ENCODE peak calls at places on chromosomes 4 and X, in four cellular contexts. Y is right atrium auricular region, P is Calu3, N is activated T-helper 1 cell treated with Interleukin-2 at 50 U/mL for 16 hours. S is an unnamed sample.

GRCh38 chrX:108072746-108073145 is 18.6 kb downstream of the PSMD10 start:
- DNase-seq in N (no peak), Y (no peak), P (no peak), S (no peak)

GRCh38 chr4:3157366-3157765 is 82.9 kb downstream of the HTT start:
- DNase-seq in P (no peak), N (no peak), Y (no peak), S (no peak)

GRCh38 chrX:14802943-14803710 is 69.7 kb downstream of the FANCB start:
- DNase-seq in P (no peak), N (no peak), Y (no peak), S (no peak)

GRCh38 chr4:5631352-5632042 is 76.9 kb downstream of the EVC2 start:
- DNase-seq in P (no peak), N (no peak), Y (no peak), S (no peak)

GRCh38 chrX:98379134-98379533 is 1495.4 kb downstream of the RPA4 start:
- DNase-seq in N (no peak), P (no peak), Y (no peak), S (no peak)

GRCh38 chr4:53576676-53577372 is 14.5 kb downstream of the LNX1 start:
- DNase-seq in Y (no peak), N (no peak), P (no peak), S (no peak)

GRCh38 chrX:151902813-151903591 is 9.7 kb upstream of the MAGEA4 start:
- DNase-seq in P (peak), N (no peak), Y (peak), S (peak)

GRCh38 chrX:30489323-30489722 is 88.2 kb downstream of the TASL start:
- DNase-seq in Y (no peak), N (no peak), P (peak), S (no peak)

GRCh38 chr4:10762541-10762940 is 78.0 kb upstream of the CLNK start:
- DNase-seq in N (no peak), P (no peak), Y (no peak), S (no peak)

GRCh38 chrX:106177982-106178321 is 9.8 kb downstream of the PWWP3B start:
- DNase-seq in N (no peak), Y (no peak), P (no peak), S (no peak)

GRCh38 chr4:108166441-108167315 is 2.1 kb downstream of the LEF1 start:
- DNase-seq in N (no peak), Y (no peak), P (no peak), S (no peak)

GRCh38 chrX:130158311-130158710 is 7.3 kb downstream of the AIFM1 start:
- DNase-seq in Y (no peak), N (no peak), P (no peak), S (no peak)

GRCh38 chrX:39414290-39414847 is 613.1 kb downstream of the MID1IP1 start:
- DNase-seq in Y (no peak), N (no peak), P (no peak), S (no peak)

GRCh38 chrX:139823806-139824205 is 109.0 kb downstream of the ATP11C start:
- DNase-seq in Y (no peak), N (no peak), P (no peak), S (no peak)

GRCh38 chr4:82261063-82261462 is 112.7 kb downstream of the HNRNPD start:
- DNase-seq in N (no peak), P (no peak), Y (no peak), S (no peak)

GRCh38 chrX:108090474-108091265 is 672 bp downstream of the PSMD10 start:
- DNase-seq in P (no peak), N (no peak), Y (no peak), S (no peak)

GRCh38 chr4:112652216-112652615 is 15.3 kb downstream of the LARP7 start:
- DNase-seq in N (no peak), P (no peak), Y (no peak), S (no peak)

GRCh38 chr4:20299515-20299914 is 47.8 kb downstream of the SLIT2 start:
- DNase-seq in Y (no peak), P (peak), N (no peak), S (no peak)

GRCh38 chr4:109947918-109948317 is 35.2 kb downstream of the EGF start:
- DNase-seq in P (no peak), N (no peak), Y (no peak), S (no peak)

GRCh38 chr4:138898282-138898681 is 117.3 kb upstream of the NOCT start:
- DNase-seq in N (no peak), Y (no peak), P (no peak), S (no peak)

GRCh38 chrX:362351-362750 is 24.4 kb downstream of the PPP2R3B start:
- DNase-seq in Y (no peak), N (no peak), P (no peak), S (no peak)

GRCh38 chrX:124747295-124747694 is 400.9 kb downstream of the SH2D1A start:
- DNase-seq in Y (no peak), N (no peak), P (no peak), S (no peak)

GRCh38 chrX:12026481-12026880 is 111.8 kb upstream of the FRMPD4 start:
- DNase-seq in N (no peak), Y (no peak), P (no peak), S (no peak)

GRCh38 chr4:3396611-3397010 is 45.2 kb upstream of the HGFAC start:
- DNase-seq in Y (no peak), P (no peak), N (no peak), S (no peak)

GRCh38 chr4:118398226-118399090 is 45.7 kb upstream of the PRSS12 start:
- DNase-seq in Y (no peak), N (no peak), P (no peak), S (no peak)

GRCh38 chrX:31832263-31832662 is 760.4 kb upstream of the FTHL17 start:
- DNase-seq in Y (no peak), N (no peak), P (no peak), S (no peak)

GRCh38 chr4:147518086-147518485 is 37.2 kb downstream of the EDNRA start:
- DNase-seq in Y (no peak), N (no peak), P (no peak), S (no peak)

S was measured in tibial nerve.